ENCODE peak calls at places on chromosomes 3 and 15, in four cellular contexts. K, Y, F and C are unnamed samples.

GRCh38 chr15:29324746-29325145 is 55.1 kb upstream of the NSMCE3 start:
- DNase-seq in K (no peak), Y (no peak), F (no peak), C (no peak)

GRCh38 chr3:6282920-6283319 is 578.0 kb upstream of the GRM7 start:
- DNase-seq in K (no peak), Y (no peak), F (no peak), C (no peak)

GRCh38 chr3:126782554-126782953 is 78.5 kb downstream of the CHCHD6 start:
- DNase-seq in K (no peak), Y (no peak), F (no peak), C (no peak)

GRCh38 chr3:12926660-12927059 is 85.3 kb upstream of the RPL32 start:
- DNase-seq in K (no peak), Y (no peak), F (no peak), C (no peak)

GRCh38 chr3:54294214-54294613 is 171.9 kb downstream of the CACNA2D3 start:
- DNase-seq in K (no peak), Y (peak), F (no peak), C (no peak)

GRCh38 chr3:178856804-178857203 is 214.8 kb downstream of the ZMAT3 start:
- DNase-seq in K (no peak), Y (no peak), F (no peak), C (no peak)

GRCh38 chr3:71658131-71658530 is 67.1 kb downstream of the EIF4E3 start:
- DNase-seq in K (peak), Y (no peak), F (no peak), C (no peak)

GRCh38 chr3:186784820-186785516 is 1.6 kb downstream of the EIF4A2 start:
- DNase-seq in K (no peak), Y (no peak), F (no peak), C (no peak)

GRCh38 chr3:144273611-144274010 is 302.0 kb downstream of the DIPK2A start:
- DNase-seq in K (no peak), Y (no peak), F (no peak), C (no peak)

GRCh38 chr15:56243774-56244236 is at the start of gene RFX7:
- DNase-seq in K (peak), Y (peak), F (no peak), C (peak)

DNA sequence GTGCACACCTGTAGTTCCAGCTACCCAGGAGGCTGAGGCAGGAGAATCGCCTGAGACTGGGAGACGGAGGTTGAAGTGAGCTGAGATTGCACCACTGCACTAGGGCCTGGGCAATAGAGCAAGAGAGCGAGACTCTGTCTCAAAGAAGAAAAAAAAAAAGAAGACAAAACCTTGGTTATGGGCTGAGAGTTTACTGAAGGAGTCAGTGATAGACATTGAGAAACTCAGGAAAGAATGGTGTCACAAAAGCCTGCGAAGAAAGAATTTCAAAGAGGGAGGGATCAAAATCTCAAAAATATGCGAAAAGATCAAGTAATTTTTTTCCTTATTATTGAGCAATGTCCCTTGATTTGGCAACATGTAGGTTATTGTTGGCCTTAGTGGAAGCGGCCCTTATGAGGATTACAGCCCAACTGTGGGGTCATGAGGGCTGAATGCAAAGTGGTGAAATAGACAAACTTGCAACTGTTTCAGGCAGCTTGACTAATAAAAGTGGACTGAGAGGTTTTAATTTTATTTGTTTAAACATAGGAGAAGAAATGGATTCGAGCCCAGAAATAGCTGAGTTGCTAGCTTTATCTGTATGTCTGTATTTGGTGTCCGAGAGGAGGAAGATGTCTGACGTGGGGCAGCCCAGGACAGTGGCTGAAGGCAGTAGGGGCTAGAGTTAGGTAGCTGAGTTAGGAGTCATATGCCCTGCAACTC is 18.8 kb upstream of the CELF6 start:
- DNase-seq in K (no peak), Y (no peak), F (no peak), C (no peak)
- H3K27ac ChIP-seq in K (peak), Y (no peak), F (peak), C (no peak)

GRCh38 chr3:151765685-151766084 is 32.0 kb downstream of the AADACL2 start:
- DNase-seq in K (no peak), Y (no peak), F (no peak), C (no peak)
- H3K27ac ChIP-seq in K (no peak), Y (no peak), F (no peak), C (no peak)

GRCh38 chr3:50806031-50806430 is 131.3 kb downstream of the DOCK3 start:
- DNase-seq in K (no peak), Y (no peak), F (no peak), C (no peak)
- H3K27ac ChIP-seq in K (no peak), Y (no peak), F (no peak), C (no peak)

DNA sequence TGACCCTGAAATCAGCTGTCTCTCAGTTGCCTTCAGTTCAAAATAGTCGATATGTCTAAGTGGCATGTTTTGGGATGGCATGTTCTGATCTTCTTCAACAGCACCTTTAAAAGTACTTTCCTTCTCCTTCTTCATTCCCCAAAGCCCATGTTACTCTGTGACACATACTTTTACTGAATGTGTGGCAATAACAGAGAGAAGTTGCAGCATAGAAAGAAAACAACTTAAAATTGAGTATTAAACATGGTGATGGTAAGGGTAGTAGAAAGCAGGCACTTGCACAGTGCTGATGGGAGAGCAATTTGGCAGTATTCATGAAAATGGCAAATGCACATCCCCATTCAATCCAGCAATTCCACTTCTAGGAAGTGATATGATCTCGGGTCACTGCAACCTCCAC is 12.3 kb upstream of the ULK4 start:
- DNase-seq in K (no peak), Y (no peak), F (no peak), C (no peak)
- H3K27ac ChIP-seq in K (no peak), Y (no peak), F (no peak), C (no peak)

GRCh38 chr15:38894260-38894948 is 329.8 kb upstream of the RASGRP1 start:
- DNase-seq in K (no peak), Y (no peak), F (no peak), C (no peak)
- H3K27ac ChIP-seq in K (no peak), Y (no peak), F (no peak), C (no peak)

GRCh38 chr3:58630081-58630709 is 36.4 kb downstream of the FAM3D start:
- DNase-seq in K (peak), Y (peak), F (no peak), C (peak)
- H3K27ac ChIP-seq in K (peak), Y (no peak), F (peak), C (no peak)

DNA sequence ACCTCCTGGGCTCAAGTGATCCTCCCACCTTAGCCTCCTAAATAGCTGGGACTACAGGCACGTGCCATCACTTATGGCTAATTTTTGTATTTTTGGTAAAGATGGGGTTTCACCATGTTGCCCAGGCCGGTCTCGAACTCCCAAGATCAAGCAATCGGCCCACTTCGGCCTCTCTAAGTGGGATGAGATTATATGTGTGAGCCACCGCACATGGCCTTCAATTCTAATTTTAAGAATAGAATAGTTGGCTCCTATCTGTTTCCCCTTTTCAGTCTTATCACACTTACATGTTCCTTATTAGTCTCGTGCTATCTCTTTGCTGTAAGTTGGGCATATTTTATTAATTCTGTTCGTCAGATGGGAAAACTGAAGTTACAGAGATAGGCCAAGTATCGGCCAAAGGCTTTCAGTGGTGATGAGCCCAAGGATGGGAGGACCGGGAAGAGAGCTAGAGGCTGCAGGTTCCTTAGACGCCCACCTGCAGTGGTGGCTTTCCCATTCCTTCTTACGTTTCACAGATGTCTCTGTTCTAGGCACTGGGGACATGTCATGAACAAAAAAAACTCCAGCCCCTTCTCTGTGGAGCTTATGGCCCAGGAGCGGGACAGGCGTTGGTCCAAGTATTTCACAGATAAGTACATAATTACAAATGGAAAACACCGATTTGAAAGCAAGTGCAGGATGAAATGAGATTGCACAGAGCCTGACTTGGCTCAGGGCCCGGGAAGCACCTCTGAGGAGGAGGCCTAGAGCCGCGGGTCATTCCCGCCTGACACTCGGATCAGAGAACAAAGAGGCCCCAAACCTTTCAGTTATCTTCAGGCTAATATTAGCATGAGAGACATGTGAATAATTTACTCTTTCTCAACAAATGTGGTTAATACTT is 91.1 kb upstream of the KLF13 start:
- DNase-seq in K (no peak), Y (no peak), F (no peak), C (no peak)
- H3K27ac ChIP-seq in K (peak), Y (no peak), F (peak), C (no peak)